ENCODE peak calls at places on chromosomes 4 and X, in nine cellular contexts. C is hepatocyte, E is OCI-LY7, H is neural progenitor cell, P is HCT116, F is GM23338, Q is SK-N-SH, X is MM.1S, S is PC-3. M is an unnamed sample.

GRCh38 chr4:15837591-15837990 is 59.5 kb downstream of the CD38 start:
- DNase-seq in F (no peak), X (no peak), P (no peak), Q (no peak), E (no peak), H (no peak), C (no peak), S (no peak), M (no peak)

GRCh38 chrX:34638116-34638515 is 19.0 kb downstream of the TMEM47 start:
- DNase-seq in F (peak), P (no peak), X (peak), H (peak), E (peak), S (peak), Q (peak), C (peak), M (peak)

GRCh38 chr4:5824635-5825034 is 68.3 kb downstream of the CRMP1 start:
- DNase-seq in X (peak), P (peak), Q (peak), F (peak), C (peak), E (peak), H (peak), S (peak), M (peak)

GRCh38 chr4:735583-735982 is 30.0 kb downstream of the PCGF3 start:
- DNase-seq in H (no peak), F (no peak), C (no peak), X (no peak), S (no peak), P (no peak), Q (no peak), E (no peak), M (no peak)

GRCh38 chr4:2183394-2183793 is 58.5 kb downstream of the HAUS3 start:
- DNase-seq in X (no peak), F (no peak), P (no peak), C (no peak), S (no peak), H (no peak), Q (no peak), E (no peak), M (peak)

GRCh38 chrX:17669458-17669857 is 67.8 kb upstream of the SCML1 start:
- DNase-seq in C (no peak), S (no peak), P (no peak), Q (no peak), F (peak), X (no peak), H (no peak), E (no peak), M (no peak)

GRCh38 chr4:62449538-62449937 is 1249.4 kb downstream of the ADGRL3 start:
- DNase-seq in X (no peak), E (no peak), F (no peak), H (peak), S (no peak), P (no peak), Q (no peak), C (no peak), M (no peak)

GRCh38 chr4:38180456-38180855 is 220.3 kb downstream of the PTTG2 start:
- DNase-seq in X (peak), C (no peak), E (no peak), Q (no peak), H (no peak), P (no peak), S (peak), F (peak), M (peak)

GRCh38 chrX:24005867-24006266 is 21.1 kb downstream of the KLHL15 start:
- DNase-seq in H (no peak), F (no peak), C (no peak), X (no peak), P (no peak), Q (no peak), S (no peak), E (no peak), M (no peak)

DNA sequence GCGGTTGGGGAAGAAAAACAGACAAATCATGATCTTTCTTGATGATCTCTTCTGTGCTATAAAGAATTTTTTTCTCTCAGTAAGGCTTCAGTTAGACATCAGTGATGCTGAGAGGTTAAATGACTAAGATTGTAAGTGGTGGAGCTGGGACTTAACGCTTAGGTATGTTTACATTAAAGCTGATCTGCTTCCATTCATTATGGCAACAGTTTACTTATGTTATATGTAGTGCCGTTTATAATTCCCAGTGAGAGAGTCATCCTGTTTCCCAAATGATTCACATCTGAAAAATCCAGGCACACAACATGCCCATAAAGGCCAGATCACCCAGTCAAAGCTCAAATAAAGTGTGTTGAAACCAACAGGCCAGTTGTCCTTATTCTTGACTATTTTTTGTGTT is 50.1 kb downstream of the CENPVL3 start:
- DNase-seq in Q (no peak), F (no peak), X (no peak), P (no peak), C (no peak), H (no peak), S (peak), E (no peak), M (peak)
- TF ChIP-seq EZH2phosphoT487 in Q (no peak), F (no peak), X (no peak), P (no peak), C (no peak), H (no peak), S (no peak), E (no peak), M (no peak)

GRCh38 chr4:8108991-8109390 is 49.6 kb downstream of the ABLIM2 start:
- DNase-seq in Q (no peak), P (no peak), E (no peak), H (no peak), F (no peak), X (no peak), S (no peak), C (no peak), M (no peak)
- H3K27ac ChIP-seq in Q (no peak), P (no peak), E (no peak), H (no peak), F (no peak), X (no peak), S (no peak), C (no peak), M (no peak)

DNA sequence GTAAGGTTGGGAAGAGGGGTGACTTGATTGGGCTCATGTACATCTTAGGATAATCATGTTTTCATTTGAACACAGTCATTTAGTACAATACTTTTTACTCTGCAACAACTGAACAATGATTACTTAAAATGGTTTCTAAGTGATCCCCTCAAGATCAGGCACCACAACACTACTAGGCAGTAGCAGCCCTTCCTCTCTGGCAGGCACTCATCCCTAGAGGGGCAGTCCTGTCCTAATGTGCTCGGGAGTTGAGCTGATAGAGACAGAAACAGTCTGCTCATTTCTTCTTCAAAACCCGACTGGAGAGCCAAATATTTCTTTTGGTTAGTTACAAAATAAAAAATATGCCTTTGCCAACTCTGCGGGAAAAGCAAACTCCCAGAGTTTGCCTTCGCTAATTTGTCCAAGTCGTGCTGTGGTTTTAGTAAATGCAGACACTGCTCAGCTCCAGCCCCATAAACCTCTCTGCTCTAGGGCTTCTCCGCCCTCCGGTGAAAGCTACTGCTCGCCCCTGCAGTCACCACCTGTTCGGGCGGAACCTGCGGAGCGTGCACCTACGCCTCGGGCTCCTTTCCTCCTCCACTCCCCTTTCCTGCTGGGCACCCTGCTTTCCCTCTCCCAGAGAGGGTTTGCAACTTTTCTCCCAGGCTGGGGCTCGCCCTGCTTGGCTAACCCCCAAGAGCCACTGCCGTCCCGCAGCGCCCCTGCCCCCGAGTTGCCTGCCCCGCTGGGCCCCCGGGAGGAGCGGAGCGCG is 524 bp upstream of the NPNT start:
- DNase-seq in C (peak), X (peak), H (peak), P (peak), F (peak), Q (no peak), S (peak), E (no peak), M (peak)
- H3K4me2 ChIP-seq in C (peak), X (peak), H (peak), P (peak), F (peak), Q (peak), S (peak), E (no peak), M (no peak)

GRCh38 chrX:115234220-115234557 is 293 bp upstream of the LRCH2 start:
- DNase-seq in X (no peak), P (no peak), S (no peak), Q (no peak), C (no peak), F (no peak), H (no peak), E (no peak), M (no peak)

GRCh38 chrX:115232933-115233496 is 881 bp downstream of the LRCH2 start:
- DNase-seq in Q (no peak), X (no peak), P (no peak), F (no peak), E (no peak), S (no peak), H (no peak), C (no peak), M (peak)

GRCh38 chrX:115229337-115229991 is 4.4 kb downstream of the LRCH2 start:
- DNase-seq in F (no peak), H (no peak), Q (no peak), X (no peak), S (no peak), C (peak), E (no peak), P (no peak), M (no peak)

DNA sequence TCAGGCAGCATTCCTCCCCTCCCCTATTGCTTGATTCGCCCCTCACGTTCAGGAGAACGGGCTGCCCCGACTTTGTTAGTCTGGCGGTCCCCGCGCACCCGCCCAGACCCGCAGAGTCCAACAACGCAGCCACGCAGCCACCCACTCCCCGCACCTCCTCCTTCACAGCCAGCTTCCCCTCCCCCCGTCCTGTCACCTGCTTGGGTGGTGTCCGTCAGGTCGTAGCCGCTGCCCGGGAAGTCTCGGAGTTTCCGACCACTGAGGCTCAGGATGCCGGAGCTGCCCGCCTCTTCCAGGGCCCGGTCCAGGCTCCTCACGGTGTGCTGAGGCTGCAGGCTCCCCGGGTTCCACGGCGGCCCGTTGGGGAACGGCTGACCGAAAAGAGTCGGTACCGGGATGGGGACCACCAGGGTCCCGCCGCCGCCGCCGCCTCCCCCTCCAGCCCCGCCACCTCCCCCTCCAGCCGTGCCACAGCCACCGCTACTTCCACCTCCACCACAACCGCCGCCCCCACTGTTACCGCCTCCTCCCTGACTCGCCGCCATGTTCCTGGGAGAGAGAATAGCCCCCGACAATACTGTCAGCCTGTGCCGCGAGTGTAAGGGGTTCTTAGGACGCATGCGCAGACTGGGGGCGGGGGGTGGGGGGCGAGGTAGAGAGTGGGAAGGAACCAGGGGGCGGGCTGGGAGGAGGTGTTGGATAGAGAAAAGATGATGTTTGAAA is at the start of gene LRCH2:
- DNase-seq in C (peak), X (no peak), P (no peak), H (peak), Q (peak), F (peak), S (no peak), E (no peak), M (peak)
- TF ChIP-seq EZH2phosphoT487 in C (no peak), X (no peak), P (no peak), H (no peak), Q (no peak), F (no peak), S (peak), E (no peak), M (no peak)

GRCh38 chr4:26864904-26865303 is 4.3 kb downstream of the STIM2 start:
- DNase-seq in X (no peak), E (no peak), F (no peak), S (no peak), H (no peak), C (no peak), Q (no peak), P (no peak), M (no peak)
- H3K27ac ChIP-seq in X (no peak), E (peak), F (no peak), S (no peak), H (no peak), C (no peak), Q (no peak), P (no peak), M (no peak)

GRCh38 chr4:76012388-76012801 is 5.1 kb upstream of the CXCL9 start:
- DNase-seq in F (no peak), S (no peak), E (no peak), C (no peak), P (no peak), X (no peak), Q (no peak), H (no peak), M (peak)

GRCh38 chr4:76013540-76013939 is 6.2 kb upstream of the CXCL9 start:
- DNase-seq in E (no peak), C (no peak), F (no peak), Q (no peak), H (no peak), S (no peak), X (no peak), P (no peak), M (no peak)

GRCh38 chr4:76017056-76017686 is 6.1 kb downstream of the CXCL10 start:
- DNase-seq in H (no peak), S (no peak), F (no peak), C (no peak), P (no peak), X (no peak), E (no peak), Q (no peak), M (no peak)

GRCh38 chr4:76011700-76012387 is 4.5 kb upstream of the CXCL9 start:
- DNase-seq in H (peak), X (no peak), C (peak), F (peak), P (no peak), E (no peak), Q (peak), S (peak), M (peak)

GRCh38 chr4:76016383-76016782 is 6.9 kb downstream of the CXCL10 start:
- DNase-seq in Q (no peak), S (peak), F (peak), X (peak), C (no peak), H (no peak), P (no peak), E (no peak), M (no peak)
- H3K4me2 ChIP-seq in Q (no peak), S (peak), F (no peak), X (peak), C (no peak), H (no peak), P (no peak), E (no peak), M (no peak)

GRCh38 chr4:26468977-26469376 is 21.3 kb downstream of the CCKAR start:
- DNase-seq in S (no peak), E (no peak), H (no peak), F (no peak), X (no peak), Q (no peak), C (no peak), P (no peak), M (no peak)
- TF ChIP-seq EZH2phosphoT487 in S (no peak), E (no peak), H (no peak), F (no peak), X (no peak), Q (no peak), C (no peak), P (no peak), M (no peak)

DNA sequence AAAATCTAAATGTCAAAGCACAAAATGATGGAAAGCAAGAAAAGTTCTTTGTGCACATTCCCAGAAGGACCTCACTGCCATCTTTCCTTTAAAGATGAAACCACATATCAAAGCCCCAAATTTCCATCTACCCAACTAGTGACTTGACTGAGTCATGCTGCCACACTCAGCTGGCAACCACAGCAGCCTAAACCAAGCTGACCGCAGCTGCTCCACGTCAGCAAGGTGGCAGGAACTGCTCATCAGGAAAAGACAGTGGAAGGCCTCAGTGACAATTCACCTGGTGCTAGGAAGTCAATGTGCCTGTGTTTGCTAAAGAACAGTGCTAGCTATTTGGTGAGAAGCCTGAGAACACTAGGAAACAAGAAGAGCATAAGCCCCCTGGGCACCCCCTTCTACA is 26.1 kb downstream of the ACOX3 start:
- DNase-seq in E (no peak), C (no peak), F (no peak), H (no peak), Q (no peak), P (no peak), X (no peak), S (peak), M (no peak)
- H3K27ac ChIP-seq in E (no peak), C (no peak), F (no peak), H (no peak), Q (no peak), P (no peak), X (no peak), S (no peak), M (no peak)

GRCh38 chrX:49175875-49176274 is 4.2 kb downstream of the PLP2 start:
- DNase-seq in H (no peak), X (no peak), Q (no peak), F (no peak), P (no peak), C (no peak), E (no peak), S (no peak), M (no peak)
- H3K4me2 ChIP-seq in H (no peak), X (no peak), Q (no peak), F (no peak), P (peak), C (no peak), E (no peak), S (no peak), M (no peak)

DNA sequence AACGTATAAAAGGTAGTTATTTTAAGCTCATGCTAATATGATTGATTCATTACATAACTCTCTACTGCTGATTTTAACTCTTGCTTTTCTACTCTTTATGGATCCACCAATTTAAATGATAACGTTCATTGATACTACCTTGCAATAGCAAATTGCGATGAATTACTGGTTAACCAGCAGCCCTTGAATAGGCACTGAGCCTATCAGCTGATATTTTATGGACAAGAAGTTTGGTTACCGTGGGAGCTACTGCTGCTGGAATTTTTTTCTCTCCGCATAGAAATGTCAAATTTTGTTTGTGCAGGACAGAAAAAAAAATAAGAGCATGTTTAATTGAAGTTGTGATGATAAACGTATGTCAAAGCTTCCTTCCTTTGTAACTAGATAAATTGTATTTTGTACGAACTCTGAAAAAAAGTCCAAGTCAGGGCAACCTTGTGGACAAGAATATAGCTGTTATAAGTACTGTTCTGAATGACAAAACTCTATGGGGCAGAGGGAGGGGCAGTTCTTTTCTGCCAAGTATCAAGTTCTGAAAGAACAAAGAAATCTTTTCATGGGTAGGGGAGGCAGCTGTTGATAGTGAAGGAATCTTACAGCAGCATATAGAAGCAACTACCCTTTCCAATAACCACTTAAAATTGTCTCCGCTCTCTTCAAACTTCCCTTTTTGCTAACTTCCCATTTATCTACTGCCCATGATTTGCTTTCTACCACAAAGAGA is 434.9 kb upstream of the PABPC4L start:
- DNase-seq in Q (no peak), S (no peak), E (no peak), P (no peak), F (no peak), C (no peak), X (no peak), H (no peak), M (no peak)
- TF ChIP-seq EZH2phosphoT487 in Q (no peak), S (no peak), E (no peak), P (no peak), F (no peak), C (no peak), X (no peak), H (no peak), M (no peak)